ENCODE peak calls at places on chromosomes 7 and 10, in five cellular contexts. E is effector memory CD4-positive, alpha-beta T cell; O is aorta; A is body of pancreas; X is Peyer's patch. D is an unnamed sample. For H3K9me3 and H3K4me1, the result is how much of the 10 kb centered on the place peaks cover.

GRCh38 chr7:74598558-74598957 is 59.0 kb upstream of the GTF2I start:
- DNase-seq in A (no peak), X (no peak), O (no peak), E (no peak), D (no peak)

GRCh38 chr7:37901236-37901827 is 15.3 kb downstream of the SFRP4 start:
- DNase-seq in E (no peak), O (no peak), A (no peak), X (no peak), D (no peak)

GRCh38 chr10:46024948-46025347 is 5.5 kb downstream of the NCOA4 start:
- DNase-seq in E (no peak), X (no peak), O (no peak), A (no peak), D (no peak)

GRCh38 chr7:44293561-44294324 is 31.7 kb downstream of the CAMK2B start:
- DNase-seq in A (peak), X (peak), O (peak), E (no peak), D (no peak)

GRCh38 chr10:46546591-46547330 is 9.7 kb downstream of the GPRIN2 start:
- DNase-seq in O (peak), X (peak), A (peak), E (no peak), D (peak)

GRCh38 chr10:114408112-114408967 is 4.0 kb upstream of the AFAP1L2 start:
- DNase-seq in E (no peak), O (peak), A (no peak), X (no peak), D (no peak)

GRCh38 chr7:96699219-96699871 is 10.3 kb downstream of the SEM1 start:
- DNase-seq in O (no peak), X (no peak), E (no peak), A (no peak), D (no peak)

GRCh38 chr10:1398626-1399410 is 338.5 kb downstream of the ADARB2 start:
- DNase-seq in O (no peak), X (no peak), A (no peak), E (no peak), D (no peak)

GRCh38 chr10:133177380-133178157 is 17.6 kb downstream of the KNDC1 start:
- DNase-seq in O (peak), X (no peak), E (no peak), A (no peak), D (no peak)

GRCh38 chr10:110513949-110514348 is 16.2 kb downstream of the DUSP5 start:
- DNase-seq in A (no peak), O (peak), X (no peak), E (no peak), D (no peak)

GRCh38 chr10:60718891-60719290 is 59.4 kb upstream of the CDK1 start:
- DNase-seq in E (no peak), X (no peak), O (no peak), A (no peak), D (no peak)

GRCh38 chr7:2273866-2274265 is 31.8 kb downstream of the NUDT1 start:
- DNase-seq in A (no peak), X (no peak), E (no peak), O (no peak), D (no peak)

GRCh38 chr10:59400214-59400613 is 37.9 kb upstream of the FAM13C start:
- DNase-seq in E (no peak), X (no peak), O (no peak), A (no peak), D (no peak)

GRCh38 chr10:64503429-64503828 is 982.2 kb downstream of the REEP3 start:
- DNase-seq in A (no peak), E (no peak), O (no peak), X (no peak), D (no peak)

GRCh38 chr7:157979631-157980340 is 607.8 kb downstream of the PTPRN2 start:
- DNase-seq in O (no peak), A (no peak), X (no peak), E (no peak), D (no peak)

GRCh38 chr10:110209926-110210662 is 2.7 kb downstream of the MXI1 start:
- DNase-seq in A (peak), X (peak), E (no peak), O (peak), D (peak)

GRCh38 chr7:140441519-140441918 is 37.7 kb downstream of the RAB19 start:
- DNase-seq in A (no peak), E (no peak), X (no peak), O (no peak), D (no peak)

GRCh38 chr10:52778511-52779392 is 6.2 kb upstream of the MBL2 start:
- DNase-seq in A (no peak), O (no peak), E (no peak), X (no peak), D (no peak)

GRCh38 chr10:74640134-74640533 is 186.3 kb upstream of the KAT6B start:
- DNase-seq in A (no peak), X (no peak), O (no peak), E (no peak), D (no peak)
- H3K9me3 ChIP-seq in A (under half), X (under half), O (under half), E (under half), D (under half)

GRCh38 chr10:11189581-11190376 is 172.1 kb downstream of the CELF2 start:
- DNase-seq in X (no peak), E (no peak), A (no peak), O (no peak), D (no peak)
- H3K4me1 ChIP-seq in X (under half), E (under half), A (under half), O (under half), D (half or more)

GRCh38 chr10:21174670-21175495 is 277.8 kb upstream of the NEBL start:
- DNase-seq in E (no peak), X (no peak), O (no peak), A (no peak), D (no peak)
- H3K27ac ChIP-seq in E (no peak), X (peak), O (no peak), A (peak), D (no peak)

DNA sequence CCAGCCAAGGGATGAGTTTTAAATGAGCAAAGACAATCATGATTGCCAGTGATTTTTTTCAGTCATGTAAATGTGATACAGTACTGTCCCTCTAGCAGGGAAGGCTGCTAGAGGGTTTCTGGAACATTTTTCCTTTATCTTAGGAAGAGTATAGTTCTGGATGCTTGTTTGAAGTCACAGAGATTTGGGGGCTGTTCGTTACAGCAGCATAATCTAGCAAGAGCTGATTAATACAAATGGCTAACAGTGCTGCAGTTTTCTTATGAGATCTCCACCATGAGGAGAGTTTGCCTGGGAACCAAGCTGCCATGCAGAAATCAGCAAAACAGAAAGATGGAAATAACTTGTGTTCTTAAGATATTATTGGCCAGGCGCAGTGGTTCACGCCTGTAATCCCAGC is 7.9 kb upstream of the PPA1 start:
- DNase-seq in E (no peak), O (no peak), A (no peak), X (no peak), D (no peak)
- H3K9me3 ChIP-seq in E (under half), O (under half), A (under half), X (under half), D (under half)

GRCh38 chr10:44983895-44984278 is 5.3 kb upstream of the DEPP1 start:
- DNase-seq in A (peak), X (no peak), O (peak), E (no peak), D (no peak)

GRCh38 chr10:44986670-44987069 is 8.1 kb upstream of the DEPP1 start:
- DNase-seq in X (no peak), O (no peak), A (no peak), E (no peak), D (no peak)

GRCh38 chr10:44983066-44983894 is 4.7 kb upstream of the DEPP1 start:
- DNase-seq in X (no peak), A (peak), O (peak), E (no peak), D (no peak)

GRCh38 chr10:44984671-44985101 is 6.1 kb upstream of the DEPP1 start:
- DNase-seq in O (peak), A (peak), E (no peak), X (no peak), D (no peak)

DNA sequence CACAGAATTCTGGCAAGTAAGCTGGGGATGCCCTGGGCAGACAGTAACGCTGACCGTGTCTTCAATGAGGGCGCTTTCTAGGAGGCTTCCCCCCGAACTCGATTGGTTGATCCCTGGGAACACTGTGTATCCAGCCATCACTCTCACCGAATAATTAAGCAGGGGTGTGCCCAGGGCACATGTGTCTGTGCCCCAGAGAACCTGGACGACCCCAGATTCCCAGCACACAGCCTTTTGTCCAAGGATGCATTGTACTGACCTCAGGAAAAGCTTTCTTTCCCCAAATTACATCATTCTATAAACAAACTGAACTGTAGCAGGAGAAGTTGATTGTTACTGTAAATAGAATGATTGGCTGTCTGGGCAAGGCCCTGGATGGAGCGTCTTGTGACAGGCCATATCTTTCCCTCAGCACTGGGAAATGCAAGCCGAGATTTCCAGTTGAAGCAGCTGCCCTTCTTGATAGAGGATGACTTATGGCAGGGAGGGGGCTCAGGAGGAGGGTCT is 6.6 kb upstream of the DEPP1 start:
- DNase-seq in O (no peak), A (peak), E (no peak), X (no peak), D (no peak)
- H3K4me1 ChIP-seq in O (under half), A (half or more), E (under half), X (under half), D (under half)

GRCh38 chr10:96261930-96262329 is 9.4 kb downstream of the BLNK start:
- DNase-seq in O (no peak), A (no peak), X (no peak), E (no peak), D (no peak)

GRCh38 chr10:96261132-96261531 is 10.2 kb downstream of the BLNK start:
- DNase-seq in E (no peak), A (no peak), O (no peak), X (no peak), D (no peak)

GRCh38 chr10:96257944-96258343 is 13.4 kb downstream of the BLNK start:
- DNase-seq in E (no peak), X (no peak), O (peak), A (peak), D (no peak)

GRCh38 chr10:96259150-96259549 is 12.2 kb downstream of the BLNK start:
- DNase-seq in A (no peak), E (no peak), O (no peak), X (no peak), D (no peak)

GRCh38 chr10:96259884-96260511 is 11.4 kb downstream of the BLNK start:
- DNase-seq in A (no peak), E (no peak), O (no peak), X (no peak), D (no peak)
- H3K27ac ChIP-seq in A (no peak), E (no peak), O (no peak), X (peak), D (no peak)

DNA sequence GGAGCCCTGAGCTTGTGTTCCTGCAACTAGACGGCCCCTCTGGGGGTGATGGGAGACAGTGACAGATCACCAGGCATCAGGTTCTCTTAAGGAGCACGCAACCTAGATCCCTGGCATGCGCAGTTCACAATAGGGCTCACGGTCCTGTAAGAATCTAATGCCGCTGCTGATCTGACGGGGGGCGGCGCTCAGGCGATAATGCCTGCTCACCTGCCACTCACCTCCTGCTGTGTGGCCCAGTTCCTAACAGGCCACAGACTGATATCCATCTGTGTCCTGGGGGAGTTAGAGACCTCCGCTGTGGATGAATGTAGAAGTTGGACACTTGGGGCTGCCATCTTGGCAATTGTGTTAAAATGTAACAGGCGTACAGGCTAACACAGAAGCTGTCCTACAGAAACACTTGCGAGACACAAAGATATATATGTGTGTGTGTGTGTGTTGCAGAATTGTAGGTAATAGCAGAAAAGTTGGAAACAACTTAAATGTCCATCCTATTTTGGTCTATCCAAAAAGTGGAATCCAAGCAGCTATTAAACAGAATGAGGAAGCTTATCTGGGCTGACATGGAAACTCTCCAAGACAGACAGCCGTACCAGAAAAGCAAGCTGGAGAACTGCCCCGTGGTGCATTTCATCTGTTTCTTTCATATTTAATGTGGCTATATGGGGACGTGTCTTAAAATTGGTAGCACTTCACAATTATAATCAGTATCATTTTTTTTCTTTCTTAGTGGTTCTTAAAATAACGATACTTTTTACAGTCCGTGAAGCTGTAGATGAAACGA is 82.8 kb downstream of the MKI67 start:
- DNase-seq in A (no peak), O (no peak), X (no peak), E (no peak), D (no peak)
- H3K9me3 ChIP-seq in A (under half), O (under half), X (under half), E (under half), D (under half)